ENCODE peak calls at places on chromosomes 5 and 9, in eight cellular contexts. Y is body of pancreas; F is AG04449; H is mammary epithelial cell; V is CD4-positive, alpha-beta memory T cell; Q is iPS DF 6.9; C is gastrocnemius medialis; M is breast epithelium. K is an unnamed sample.

GRCh38 chr5:8773091-8773615 is 772.7 kb downstream of the SEMA5A start:
- DNase-seq in M (no peak), Q (no peak), C (no peak), H (peak; percentile 49), V (no peak), F (no peak), Y (no peak), K (no peak)

GRCh38 chr9:135023389-135023788 is 64.1 kb upstream of the OLFM1 start:
- DNase-seq in Q (no peak), M (peak; percentile 95), H (peak; percentile 79), Y (no peak), F (no peak), V (no peak), C (no peak), K (no peak)

GRCh38 chr9:114405294-114406034 is 17.7 kb upstream of the AKNA start:
- DNase-seq in M (peak; percentile 61), Y (peak; percentile 76), F (no peak), C (peak; percentile 63), V (peak; percentile 76), H (peak; percentile 71), Q (peak; percentile 77), K (peak; percentile 89)

GRCh38 chr5:128736567-128736966 is 198.5 kb upstream of the FBN2 start:
- DNase-seq in Y (peak; percentile 5), H (peak; percentile 66), M (peak; percentile 62), Q (no peak), C (no peak), V (no peak), F (no peak), K (no peak)

GRCh38 chr9:103757062-103757461 is 337.0 kb upstream of the SMC2 start:
- DNase-seq in F (no peak), H (no peak), Y (no peak), V (no peak), Q (no peak), C (no peak), M (no peak), K (no peak)

GRCh38 chr5:74112372-74112875 is 486.4 kb downstream of the ARHGEF28 start:
- DNase-seq in C (no peak), V (no peak), Y (no peak), Q (no peak), H (no peak), M (no peak), F (no peak), K (no peak)

GRCh38 chr9:70263421-70263820 is 4.6 kb downstream of the SMC5 start:
- DNase-seq in H (peak; percentile 70), F (no peak), M (no peak), Y (no peak), V (no peak), Q (no peak), C (peak; percentile 23), K (no peak)

GRCh38 chr5:168878121-168878520 is 299.0 kb upstream of the PANK3 start:
- DNase-seq in H (no peak), M (no peak), C (no peak), F (no peak), Y (no peak), Q (no peak), V (no peak), K (no peak)

GRCh38 chr5:166347051-166347450 is 1944.4 kb upstream of the WWC1 start:
- DNase-seq in H (no peak), Y (no peak), F (no peak), C (no peak), M (no peak), Q (no peak), V (no peak), K (no peak)

GRCh38 chr5:11494340-11494739 is 409.9 kb downstream of the CTNND2 start:
- DNase-seq in Y (no peak), M (no peak), H (no peak), C (no peak), V (no peak), F (no peak), Q (no peak), K (no peak)

GRCh38 chr9:112489876-112490661 is 3.4 kb downstream of the KIAA1958 start:
- DNase-seq in C (no peak), V (no peak), H (no peak), Y (no peak), Q (no peak), F (no peak), M (no peak), K (no peak)

GRCh38 chr5:96582343-96582742 is 79.8 kb upstream of the CAST start:
- DNase-seq in Y (no peak), M (no peak), F (no peak), H (no peak), Q (no peak), V (no peak), C (no peak), K (no peak)

GRCh38 chr5:92674322-92674721 is 906.7 kb downstream of the NR2F1-AS1 start:
- DNase-seq in C (no peak), Q (no peak), F (no peak), M (no peak), Y (no peak), V (no peak), H (no peak), K (no peak)

GRCh38 chr5:141828162-141828561 is 50.0 kb downstream of the PCDH1 start:
- DNase-seq in C (no peak), Y (no peak), V (no peak), Q (no peak), F (no peak), M (no peak), H (no peak), K (no peak)

GRCh38 chr5:160539431-160539830 is 117.8 kb downstream of the PTTG1 start:
- DNase-seq in Y (no peak), M (no peak), V (no peak), Q (no peak), C (no peak), F (no peak), H (peak; percentile 80), K (no peak)

GRCh38 chr9:111961575-111961974 is 65.0 kb downstream of the UGCG start:
- DNase-seq in Y (peak; percentile 66), Q (no peak), C (no peak), H (no peak), M (no peak), V (no peak), F (no peak), K (no peak)

GRCh38 chr9:5851445-5851844 is 18.5 kb upstream of the ERMP1 start:
- DNase-seq in F (no peak), H (peak; percentile 97), Q (no peak), Y (no peak), C (no peak), M (no peak), V (no peak), K (no peak)

GRCh38 chr5:132873119-132873929 is at the start of gene LEAP2:
- DNase-seq in V (no peak), Q (no peak), M (no peak), F (no peak), C (no peak), Y (peak; percentile 63), H (no peak), K (no peak)

GRCh38 chr5:14146725-14147124 is 3.6 kb downstream of the TRIO start:
- DNase-seq in C (no peak), Q (no peak), V (no peak), F (no peak), Y (no peak), H (no peak), M (no peak), K (no peak)

GRCh38 chr9:68870049-68870448 is 143.9 kb downstream of the PRKACG start:
- DNase-seq in Y (no peak), V (no peak), M (no peak), Q (no peak), C (no peak), F (no peak), H (no peak), K (no peak)

GRCh38 chr9:68877219-68877618 is 136.7 kb downstream of the PRKACG start:
- DNase-seq in C (no peak), Q (no peak), V (no peak), H (no peak), F (no peak), M (no peak), Y (no peak), K (no peak)

GRCh38 chr9:68872026-68872501 is 141.8 kb downstream of the PRKACG start:
- DNase-seq in H (no peak), Q (peak; percentile 94), Y (peak; percentile 64), M (peak; percentile 73), F (no peak), V (no peak), C (no peak), K (no peak)

GRCh38 chr9:68876265-68876664 is 137.6 kb downstream of the PRKACG start:
- DNase-seq in Q (no peak), F (no peak), Y (no peak), C (no peak), H (no peak), V (no peak), M (no peak), K (no peak)

DNA sequence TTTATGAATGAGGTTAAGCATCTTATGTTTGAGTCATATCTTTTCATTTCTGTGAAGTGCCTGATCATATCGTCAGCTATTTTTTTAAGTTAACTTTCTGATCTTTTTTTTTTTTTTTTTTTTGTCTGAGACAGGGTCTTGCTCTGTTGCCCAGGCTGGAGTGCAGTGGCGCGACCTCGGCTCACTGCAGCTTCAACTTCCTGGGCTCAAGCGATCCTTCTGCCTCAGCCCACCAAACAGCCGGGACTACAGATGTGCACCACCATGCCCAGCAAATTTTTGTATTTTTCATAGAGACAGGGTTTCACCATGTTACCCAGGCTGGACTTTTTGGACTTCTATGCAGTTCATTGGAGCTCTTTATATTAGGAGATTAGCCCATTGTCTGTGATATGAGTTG is 140.7 kb downstream of the PRKACG start:
- DNase-seq in Q (no peak), V (no peak), M (no peak), Y (no peak), C (no peak), H (no peak), F (no peak), K (no peak)
- H3K4me3 ChIP-seq in Q (no peak overlapping the region), V (no peak overlapping the region), M (no peak overlapping the region), Y (no peak overlapping the region), C (no peak overlapping the region), H (no peak overlapping the region), F (no peak overlapping the region), K (no peak overlapping the region)

DNA sequence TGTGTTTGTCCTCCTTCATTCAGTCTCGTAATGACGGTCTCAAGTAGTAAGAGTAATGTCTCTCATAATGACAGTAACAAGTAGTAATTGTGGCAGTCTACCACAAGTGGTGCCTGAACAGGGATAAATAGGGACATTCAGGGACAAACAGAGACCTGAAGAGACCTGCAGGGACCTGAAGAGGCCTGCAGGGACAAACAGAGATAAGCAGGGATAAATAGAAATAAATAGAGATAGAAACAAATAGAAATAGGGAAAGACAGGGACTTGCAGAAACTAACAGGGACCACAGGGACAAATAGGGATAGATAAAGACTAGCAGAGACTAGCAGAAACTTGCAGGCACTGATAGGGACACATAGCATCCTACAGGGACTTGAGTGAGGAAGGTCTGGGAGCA is 7.9 kb downstream of the UGT3A2 start:
- DNase-seq in V (no peak), C (no peak), Y (no peak), F (no peak), H (no peak), Q (no peak), M (no peak), K (no peak)
- H3K4me3 ChIP-seq in V (no peak overlapping the region), C (no peak overlapping the region), Y (no peak overlapping the region), F (no peak overlapping the region), H (no peak overlapping the region), Q (no peak overlapping the region), M (no peak overlapping the region), K (no peak overlapping the region)

GRCh38 chr5:163565931-163566608 is 60.7 kb downstream of the MAT2B start:
- DNase-seq in Y (peak; percentile 47), C (no peak), F (no peak), Q (peak; percentile 18), H (peak; percentile 23), M (no peak), V (peak; percentile 63), K (no peak)
- H3K4me3 ChIP-seq in Y (no peak overlapping the region), C (peak overlapping the region; percentile 36), F (peak overlapping the region; percentile 51), Q (peak overlapping the region; percentile 34), H (peak overlapping the region; percentile 17), M (peak overlapping the region; percentile 57), V (peak overlapping the region; percentile 7), K (peak overlapping the region; percentile 46)

GRCh38 chr5:173893192-173893561 is 5.0 kb downstream of the CPEB4 start:
- DNase-seq in Q (no peak), M (no peak), C (no peak), F (no peak), H (no peak), Y (no peak), V (no peak), K (no peak)
- H3K4me3 ChIP-seq in Q (no peak overlapping the region), M (peak overlapping the region; percentile 72), C (peak overlapping the region; percentile 90), F (no peak overlapping the region), H (no peak overlapping the region), Y (no peak overlapping the region), V (no peak overlapping the region), K (peak overlapping the region; percentile 86)

K was measured in ascending aorta.